ENCODE peak calls at places on chromosomes 6 and 20, in five cellular contexts. One of them, this sample, is unnamed.

GRCh38 chr20:43899274-43899878 is 15.3 kb upstream of the TOX2 start:
- DNase-seq in H9: peak
- DNase-seq in IMR-90: no peak
- DNase-seq in H1: no peak
- DNase-seq in mesendoderm: no peak
- DNase-seq in this sample: no peak

GRCh38 chr20:32019156-32019510 is 8.9 kb downstream of the CCM2L start:
- DNase-seq in IMR-90: no peak
- DNase-seq in H9: peak
- DNase-seq in mesendoderm: peak
- DNase-seq in H1: peak
- DNase-seq in this sample: peak

GRCh38 chr6:1118287-1118647 is 193.6 kb upstream of the FOXQ1 start:
- DNase-seq in mesendoderm: no peak
- DNase-seq in H1: no peak
- DNase-seq in IMR-90: no peak
- DNase-seq in H9: no peak
- DNase-seq in this sample: no peak

GRCh38 chr20:2653511-2654383 is 1.3 kb downstream of the NOP56 start:
- DNase-seq in mesendoderm: no peak
- DNase-seq in IMR-90: no peak
- DNase-seq in H9: no peak
- DNase-seq in H1: no peak
- DNase-seq in this sample: no peak

GRCh38 chr6:20877008-20877937 is 343.0 kb downstream of the CDKAL1 start:
- DNase-seq in H9: no peak
- DNase-seq in H1: no peak
- DNase-seq in IMR-90: peak
- DNase-seq in mesendoderm: peak
- DNase-seq in this sample: no peak

GRCh38 chr6:85390105-85390728 is 59.7 kb upstream of the NT5E start:
- DNase-seq in H9: no peak
- DNase-seq in IMR-90: peak
- DNase-seq in H1: no peak
- DNase-seq in mesendoderm: no peak
- DNase-seq in this sample: no peak

GRCh38 chr20:36932476-36933426 is 18.8 kb downstream of the SAMHD1 start:
- DNase-seq in mesendoderm: no peak
- DNase-seq in H9: no peak
- DNase-seq in IMR-90: peak
- DNase-seq in H1: no peak
- DNase-seq in this sample: no peak

GRCh38 chr20:49286689-49287551 is 9.1 kb upstream of the ZNFX1 start:
- DNase-seq in IMR-90: peak
- DNase-seq in H9: no peak
- DNase-seq in mesendoderm: peak
- DNase-seq in H1: no peak
- DNase-seq in this sample: no peak

GRCh38 chr6:141657812-141658211 is 474.9 kb upstream of the GJE1 start:
- DNase-seq in IMR-90: no peak
- DNase-seq in H1: no peak
- DNase-seq in H9: no peak
- DNase-seq in mesendoderm: no peak
- DNase-seq in this sample: no peak

GRCh38 chr20:35849726-35850125 is 77.9 kb downstream of the PHF20 start:
- DNase-seq in H1: no peak
- DNase-seq in H9: no peak
- DNase-seq in mesendoderm: no peak
- DNase-seq in IMR-90: no peak
- DNase-seq in this sample: no peak

GRCh38 chr20:62567246-62568044 is 74.9 kb upstream of the SLCO4A1 start:
- DNase-seq in H1: no peak
- DNase-seq in IMR-90: no peak
- DNase-seq in mesendoderm: no peak
- DNase-seq in H9: no peak
- DNase-seq in this sample: no peak

GRCh38 chr6:21935561-21936028 is 342.0 kb downstream of the SOX4 start:
- DNase-seq in IMR-90: peak
- DNase-seq in H1: no peak
- DNase-seq in H9: peak
- DNase-seq in mesendoderm: peak
- DNase-seq in this sample: no peak

GRCh38 chr20:48983423-48984400 is 62.2 kb downstream of the ARFGEF2 start:
- DNase-seq in H9: no peak
- DNase-seq in mesendoderm: peak
- DNase-seq in IMR-90: peak
- DNase-seq in H1: no peak
- DNase-seq in this sample: no peak

GRCh38 chr6:95364016-95364604 is 213.2 kb upstream of the MANEA start:
- DNase-seq in mesendoderm: peak
- DNase-seq in H9: no peak
- DNase-seq in IMR-90: peak
- DNase-seq in H1: no peak
- DNase-seq in this sample: peak

GRCh38 chr6:116513224-116513875 is 1.9 kb downstream of the CALHM5 start:
- DNase-seq in H1: no peak
- DNase-seq in IMR-90: no peak
- DNase-seq in mesendoderm: no peak
- DNase-seq in H9: no peak
- DNase-seq in this sample: no peak

GRCh38 chr20:60214901-60215522 is 256.8 kb downstream of the CDH26 start:
- DNase-seq in IMR-90: no peak
- DNase-seq in mesendoderm: no peak
- DNase-seq in H1: no peak
- DNase-seq in H9: no peak
- DNase-seq in this sample: no peak

GRCh38 chr6:33984466-33985332 is 161.2 kb downstream of the GRM4 start:
- DNase-seq in mesendoderm: no peak
- DNase-seq in H9: peak
- DNase-seq in H1: peak
- DNase-seq in IMR-90: no peak
- DNase-seq in this sample: no peak

DNA sequence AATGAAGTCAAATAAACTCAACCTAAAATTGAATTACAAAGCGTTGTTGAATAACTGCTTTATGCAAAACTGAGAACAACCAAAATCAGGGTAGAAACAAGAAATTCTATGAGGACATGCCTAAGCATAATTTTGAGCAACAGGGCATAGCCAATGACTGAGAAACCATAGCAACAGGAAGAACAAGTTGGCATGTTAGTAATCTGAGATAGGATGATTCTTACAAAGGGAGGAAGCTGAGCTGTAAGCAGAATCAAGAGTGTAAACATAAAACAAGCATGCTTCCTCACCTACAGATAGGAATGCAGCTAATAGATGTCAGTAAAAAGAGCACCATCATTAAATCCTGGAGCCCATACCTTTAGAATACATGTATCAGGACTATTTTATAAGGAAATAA is 85.8 kb upstream of the KHDRBS2 start:
- DNase-seq in mesendoderm: peak
- DNase-seq in H1: no peak
- DNase-seq in H9: no peak
- DNase-seq in IMR-90: no peak
- DNase-seq in this sample: no peak
- H3K27ac ChIP-seq in mesendoderm: no peak
- H3K27ac ChIP-seq in H1: no peak
- H3K27ac ChIP-seq in H9: no peak
- H3K27ac ChIP-seq in IMR-90: no peak
- H3K27ac ChIP-seq in this sample: no peak

GRCh38 chr6:125215252-125215819 is 61.8 kb downstream of the TPD52L1 start:
- DNase-seq in H9: no peak
- DNase-seq in mesendoderm: no peak
- DNase-seq in IMR-90: no peak
- DNase-seq in H1: no peak
- DNase-seq in this sample: no peak
- H3K4me2 ChIP-seq in H9: no peak
- H3K4me2 ChIP-seq in mesendoderm: no peak
- H3K4me2 ChIP-seq in IMR-90: no peak
- H3K4me2 ChIP-seq in H1: no peak
- H3K4me2 ChIP-seq in this sample: no peak

GRCh38 chr6:169216830-169217229 is 36.8 kb downstream of the THBS2 start:
- DNase-seq in IMR-90: no peak
- DNase-seq in H9: no peak
- DNase-seq in H1: no peak
- DNase-seq in mesendoderm: no peak
- DNase-seq in this sample: no peak

GRCh38 chr6:169213814-169214520 is 39.7 kb downstream of the THBS2 start:
- DNase-seq in H9: no peak
- DNase-seq in IMR-90: no peak
- DNase-seq in mesendoderm: no peak
- DNase-seq in H1: no peak
- DNase-seq in this sample: no peak

GRCh38 chr6:169212897-169213813 is 40.5 kb downstream of the THBS2 start:
- DNase-seq in H1: peak
- DNase-seq in H9: peak
- DNase-seq in mesendoderm: peak
- DNase-seq in IMR-90: peak
- DNase-seq in this sample: peak

GRCh38 chr6:169217972-169218371 is 35.7 kb downstream of the THBS2 start:
- DNase-seq in IMR-90: no peak
- DNase-seq in H1: no peak
- DNase-seq in H9: no peak
- DNase-seq in mesendoderm: no peak
- DNase-seq in this sample: no peak

DNA sequence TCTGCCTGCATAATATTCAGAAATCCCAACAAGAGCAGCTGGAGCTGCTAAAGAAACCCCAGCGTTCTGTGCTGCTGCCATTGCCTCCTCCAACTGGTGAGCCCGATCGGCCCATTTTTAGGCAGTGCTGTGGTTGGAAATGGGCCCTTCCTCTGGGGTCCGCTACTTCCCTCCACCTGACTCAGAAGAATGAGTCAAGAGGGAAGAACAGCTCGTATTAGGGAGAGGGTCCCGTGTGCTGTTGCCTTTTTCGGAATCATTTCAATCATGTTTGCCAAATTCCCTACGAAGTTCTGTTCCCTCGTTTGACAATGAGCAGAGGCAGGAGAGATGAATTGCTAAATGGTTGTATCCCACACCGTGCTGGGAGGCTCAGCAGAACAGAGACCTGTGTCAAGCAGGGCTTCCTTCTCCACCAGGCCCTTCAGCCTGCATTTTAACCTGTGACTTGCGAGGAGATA is 38.4 kb downstream of the THBS2 start:
- DNase-seq in IMR-90: peak
- DNase-seq in mesendoderm: peak
- DNase-seq in H9: no peak
- DNase-seq in H1: no peak
- DNase-seq in this sample: no peak
- H2AK5ac ChIP-seq in IMR-90: peak
- H2AK5ac ChIP-seq in mesendoderm: no peak
- H2AK5ac ChIP-seq in H9: no peak
- H2AK5ac ChIP-seq in H1: no peak
- H2AK5ac ChIP-seq in this sample: no peak

GRCh38 chr6:150176152-150176551 is 33.3 kb downstream of the PPP1R14C start:
- DNase-seq in IMR-90: no peak
- DNase-seq in mesendoderm: no peak
- DNase-seq in H9: no peak
- DNase-seq in H1: no peak
- DNase-seq in this sample: no peak
- H3K27ac ChIP-seq in IMR-90: no peak
- H3K27ac ChIP-seq in mesendoderm: no peak
- H3K27ac ChIP-seq in H9: no peak
- H3K27ac ChIP-seq in H1: no peak
- H3K27ac ChIP-seq in this sample: no peak

GRCh38 chr6:6251555-6252280 is 68.7 kb downstream of the F13A1 start:
- DNase-seq in H1: no peak
- DNase-seq in mesendoderm: no peak
- DNase-seq in IMR-90: no peak
- DNase-seq in H9: no peak
- DNase-seq in this sample: no peak
- H3K4me2 ChIP-seq in H1: no peak
- H3K4me2 ChIP-seq in mesendoderm: no peak
- H3K4me2 ChIP-seq in IMR-90: no peak
- H3K4me2 ChIP-seq in H9: no peak
- H3K4me2 ChIP-seq in this sample: no peak

GRCh38 chr6:43511824-43512415 is 1.8 kb upstream of the LRRC73 start:
- DNase-seq in H1: no peak
- DNase-seq in H9: no peak
- DNase-seq in mesendoderm: no peak
- DNase-seq in IMR-90: no peak
- DNase-seq in this sample: no peak

GRCh38 chr6:43516367-43516696 is 394 bp downstream of the YIPF3 start:
- DNase-seq in IMR-90: no peak
- DNase-seq in H1: no peak
- DNase-seq in H9: no peak
- DNase-seq in mesendoderm: no peak
- DNase-seq in this sample: no peak

GRCh38 chr6:43516697-43517502 is at the start of the genes POLR1C and YIPF3:
- DNase-seq in H9: peak
- DNase-seq in mesendoderm: peak
- DNase-seq in IMR-90: peak
- DNase-seq in H1: peak
- DNase-seq in this sample: peak

GRCh38 chr6:43517503-43518357 is 841 bp downstream of the POLR1C start:
- DNase-seq in IMR-90: peak
- DNase-seq in mesendoderm: peak
- DNase-seq in H1: no peak
- DNase-seq in H9: no peak
- DNase-seq in this sample: no peak

DNA sequence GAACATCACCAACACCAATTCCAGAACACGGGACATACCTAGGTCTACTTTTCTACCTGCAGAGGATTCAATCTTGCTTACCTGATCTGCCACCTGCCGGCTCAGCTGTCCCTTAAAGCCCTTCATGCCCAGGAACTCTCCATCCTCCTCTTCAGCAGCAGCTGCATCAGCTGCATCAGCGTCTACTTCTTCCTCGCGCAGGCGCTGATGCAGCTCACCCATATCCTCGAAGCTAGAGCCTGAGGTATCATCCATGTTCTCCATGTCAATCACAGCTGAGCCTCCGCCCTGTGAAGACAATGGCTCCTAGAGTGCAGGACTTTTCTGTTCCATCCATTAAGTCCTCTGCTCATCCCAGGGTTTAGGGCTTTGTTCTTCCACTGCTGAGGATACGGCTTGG is 918 bp downstream of the YIPF3 start:
- DNase-seq in H1: no peak
- DNase-seq in H9: no peak
- DNase-seq in mesendoderm: no peak
- DNase-seq in IMR-90: no peak
- DNase-seq in this sample: no peak
- H2AK5ac ChIP-seq in H1: peak
- H2AK5ac ChIP-seq in H9: no peak
- H2AK5ac ChIP-seq in mesendoderm: no peak
- H2AK5ac ChIP-seq in IMR-90: peak
- H2AK5ac ChIP-seq in this sample: peak

This sample was measured in neuronal stem cell.